ENCODE peak calls at places on chromosomes 2 and 18, in seven cellular contexts. M is H9, J is mammary epithelial cell, V is spleen, G is lower lobe of right lung, O is ovary, B is cardiac muscle cell. H is an unnamed sample.

GRCh38 chr2:71901466-71901865 is 246.2 kb downstream of the CYP26B1 start:
- DNase-seq in G (no peak), B (no peak), J (no peak), V (no peak), M (no peak), O (no peak), H (no peak)

GRCh38 chr2:10487144-10488104 is 39.3 kb upstream of the ODC1 start:
- DNase-seq in J (no peak), O (no peak), V (peak; percentile 53), G (no peak), B (no peak), M (no peak), H (no peak)

GRCh38 chr18:55488473-55488872 is 99.5 kb downstream of the TCF4 start:
- DNase-seq in M (peak; percentile 78), O (no peak), G (no peak), V (no peak), B (no peak), J (no peak), H (no peak)

GRCh38 chr2:25228848-25229674 is 60.7 kb upstream of the POMC start:
- DNase-seq in O (peak; percentile 88), J (peak; percentile 62), V (no peak), M (peak; percentile 91), B (peak; percentile 87), G (peak; percentile 69), H (peak; percentile 49)

GRCh38 chr2:173193925-173194324 is 118.3 kb downstream of the MAP3K20 start:
- DNase-seq in G (no peak), M (no peak), J (peak; percentile 70), B (no peak), V (no peak), O (no peak), H (no peak)

GRCh38 chr2:207734264-207734635 is 22.8 kb downstream of the CCNYL1 start:
- DNase-seq in O (no peak), G (no peak), M (no peak), V (no peak), J (no peak), B (peak; percentile 22), H (no peak)

GRCh38 chr2:23249348-23249747 is 135.6 kb upstream of the KLHL29 start:
- DNase-seq in M (no peak), J (peak; percentile 17), O (no peak), V (no peak), B (no peak), G (no peak), H (no peak)

GRCh38 chr2:210128961-210129360 is 42.2 kb downstream of the KANSL1L start:
- DNase-seq in O (no peak), V (no peak), G (no peak), M (no peak), J (no peak), B (no peak), H (no peak)

GRCh38 chr2:233147829-233148167 is 87.7 kb downstream of the INPP5D start:
- DNase-seq in B (no peak), J (no peak), M (no peak), G (no peak), V (no peak), O (no peak), H (no peak)

GRCh38 chr2:55080204-55080738 is 30.0 kb upstream of the RTN4 start:
- DNase-seq in M (no peak), O (no peak), B (no peak), V (no peak), J (no peak), G (no peak), H (no peak)

GRCh38 chr2:192236136-192236535 is 41.4 kb upstream of the TMEFF2 start:
- DNase-seq in J (no peak), M (no peak), B (no peak), O (no peak), G (no peak), V (no peak), H (no peak)

GRCh38 chr2:213627054-213627710 is 342.9 kb downstream of the SPAG16 start:
- DNase-seq in M (no peak), J (no peak), O (no peak), B (no peak), G (no peak), V (no peak), H (no peak)

GRCh38 chr2:118089015-118089800 is 937 bp downstream of the INSIG2 start:
- DNase-seq in O (no peak), V (no peak), G (no peak), J (peak; percentile 68), M (no peak), B (peak; percentile 40), H (peak; percentile 40)

GRCh38 chr2:25164526-25164925 is 3.9 kb downstream of the POMC start:
- DNase-seq in M (no peak), V (peak; percentile 52), B (no peak), G (no peak), J (no peak), O (no peak), H (no peak)

GRCh38 chr2:239337122-239337876 is 63.5 kb downstream of the HDAC4 start:
- DNase-seq in G (no peak), V (no peak), B (no peak), M (no peak), J (no peak), O (no peak), H (no peak)

GRCh38 chr18:75491361-75491760 is 63.9 kb upstream of the SMIM21 start:
- DNase-seq in G (no peak), J (no peak), O (no peak), B (no peak), M (no peak), V (no peak), H (no peak)

GRCh38 chr2:135944625-135945024 is 40.8 kb downstream of the DARS1 start:
- DNase-seq in B (no peak), O (no peak), G (no peak), V (no peak), M (no peak), J (no peak), H (no peak)

GRCh38 chr2:28286678-28287077 is 106.0 kb upstream of the FOSL2 start:
- DNase-seq in G (no peak), J (no peak), B (no peak), M (no peak), V (no peak), O (no peak), H (no peak)

GRCh38 chr2:234702731-234703225 is 205.9 kb upstream of the ARL4C start:
- DNase-seq in G (no peak), J (peak; percentile 36), O (no peak), M (no peak), V (no peak), B (no peak), H (no peak)

GRCh38 chr2:188963738-188964137 is 10.4 kb upstream of the COL3A1 start:
- DNase-seq in O (no peak), M (no peak), J (no peak), G (no peak), V (no peak), B (no peak), H (no peak)

GRCh38 chr2:168852487-168852886 is 37.7 kb downstream of the SPC25 start:
- DNase-seq in G (no peak), O (no peak), M (no peak), B (no peak), J (no peak), V (no peak), H (no peak)

GRCh38 chr2:98806266-98806697 is 75.3 kb upstream of the MGAT4A start:
- DNase-seq in V (no peak), O (no peak), J (peak; percentile 83), B (no peak), G (peak; percentile 83), M (no peak), H (no peak)

DNA sequence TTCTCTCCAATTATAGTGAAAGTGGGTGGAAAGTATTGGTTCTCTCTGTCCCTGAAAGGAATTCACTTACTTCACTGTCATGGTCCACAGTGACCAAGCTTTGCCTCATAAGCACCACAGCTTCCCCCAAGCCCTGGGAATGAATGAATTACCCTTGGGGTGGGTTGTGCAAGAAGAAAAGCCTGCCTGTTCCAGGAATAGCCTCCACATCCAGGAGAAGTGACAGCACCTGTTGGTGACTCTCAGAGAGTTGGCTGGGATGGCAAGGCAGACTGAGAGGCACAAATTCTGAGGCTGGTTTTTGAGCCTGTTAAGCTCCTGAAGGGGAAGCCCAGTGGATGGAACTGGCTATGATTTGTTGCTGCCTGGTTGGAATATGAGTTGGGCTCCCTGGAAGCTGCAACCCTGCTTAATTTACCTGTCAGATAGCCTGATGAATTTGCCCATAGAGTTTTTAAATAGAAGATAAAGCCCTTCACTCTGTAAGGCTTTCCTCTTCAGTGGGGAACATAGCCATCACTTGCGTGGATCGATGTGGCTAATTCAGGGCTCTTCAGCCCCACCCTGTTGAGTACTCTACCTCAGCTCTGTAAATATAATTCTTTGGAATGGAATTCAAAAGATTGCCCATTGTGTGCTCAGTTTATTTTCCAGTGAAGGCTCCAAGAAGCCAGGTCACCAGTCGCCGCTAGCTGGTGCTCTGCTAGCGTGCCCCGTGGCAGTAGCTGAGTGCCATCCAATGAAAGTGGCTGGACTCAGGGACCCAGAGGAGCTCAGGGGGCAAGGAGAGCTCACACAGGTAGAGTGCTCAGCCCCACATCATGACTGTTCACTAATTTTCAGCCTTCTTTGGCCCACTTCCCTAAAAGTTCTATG is 479.3 kb downstream of the IRS1 start:
- DNase-seq in B (no peak), G (peak; percentile 61), J (no peak), V (no peak), O (no peak), M (no peak), H (no peak)
- TF ChIP-seq CTCF in B (no peak), G (peak; percentile 36), J (no peak), V (no peak), O (no peak), M (no peak), H (no peak)

DNA sequence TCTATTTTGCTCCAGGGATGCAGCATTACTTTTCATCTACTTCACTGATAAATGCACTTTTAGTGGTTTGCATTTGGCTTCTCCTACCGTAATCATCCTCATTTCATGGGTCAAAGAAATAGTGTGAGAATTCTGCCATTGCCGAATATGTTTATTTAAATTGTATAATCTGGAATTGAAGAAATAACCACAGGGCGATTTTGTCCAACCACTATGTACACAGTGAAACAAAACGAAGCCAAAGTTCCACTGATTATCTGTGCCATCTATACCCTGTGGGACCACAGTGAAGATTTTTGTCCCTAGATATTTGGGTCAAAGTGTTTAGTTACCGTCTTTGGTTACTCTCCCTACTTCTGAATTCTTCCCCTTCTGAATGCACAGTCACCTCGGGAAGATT is 888.6 kb upstream of the NRXN1 start:
- DNase-seq in V (no peak), M (no peak), B (no peak), O (no peak), J (no peak), G (no peak), H (no peak)
- H3K27ac ChIP-seq in V (no peak overlapping the region), M (no peak overlapping the region), B (no peak overlapping the region), O (no peak overlapping the region), J (no peak overlapping the region), G (no peak overlapping the region), H (no peak overlapping the region)

DNA sequence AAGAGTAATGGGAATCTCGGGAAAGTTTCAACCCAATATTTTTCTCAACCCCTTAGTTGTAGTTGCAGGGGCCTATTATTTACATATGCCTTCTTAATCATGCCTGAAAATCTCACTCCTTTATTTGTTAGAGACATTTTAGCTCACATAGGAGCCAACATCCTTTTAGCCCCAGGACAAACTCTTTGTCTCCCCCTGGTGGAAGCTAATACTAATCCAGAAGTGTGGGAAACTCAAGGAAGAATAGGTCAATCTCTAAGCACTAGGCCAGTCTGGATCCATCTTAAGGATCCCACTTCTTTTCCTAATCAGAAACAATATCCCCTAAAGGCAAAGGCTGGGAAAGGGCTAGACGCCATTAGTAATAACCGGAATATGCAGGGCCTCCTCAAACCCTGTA is 550.9 kb upstream of the PKDCC start:
- DNase-seq in O (no peak), V (no peak), J (no peak), M (no peak), G (no peak), B (no peak), H (no peak)
- TF ChIP-seq CTCF in O (no peak), V (no peak), J (peak; percentile 26), M (peak; percentile 50), G (no peak), B (no peak), H (peak; percentile 5)

GRCh38 chr2:201144101-201145051 is 28.4 kb downstream of the CFLAR start:
- DNase-seq in G (no peak), B (no peak), V (no peak), M (no peak), J (no peak), O (no peak), H (no peak)
- H3K27ac ChIP-seq in G (no peak overlapping the region), B (no peak overlapping the region), V (peak overlapping the region; percentile 13), M (no peak overlapping the region), J (no peak overlapping the region), O (no peak overlapping the region), H (no peak overlapping the region)

H was measured in HL-60.